ENCODE peak calls at places on chromosomes 4 and X, in four cellular contexts. D, V, R and E are unnamed samples.
A peak's percentile ranks its signal among the peaks of the same experiment; 100 is the strongest.

GRCh38 chr4:119313237-119313636 is 8.7 kb downstream of the FABP2 start:
- DNase-seq in D (no peak), V (no peak), R (no peak), E (no peak)

GRCh38 chr4:67928547-67928946 is 34.7 kb downstream of the TMPRSS11A start:
- DNase-seq in V (peak; percentile 9), D (no peak), R (peak; percentile 7), E (no peak)

GRCh38 chrX:599837-600715 is 30.5 kb upstream of the SHOX start:
- DNase-seq in R (no peak), V (no peak), D (no peak), E (no peak)

GRCh38 chr4:159197260-159197884 is 94.5 kb downstream of the RAPGEF2 start:
- DNase-seq in D (no peak), R (no peak), V (no peak), E (no peak)

GRCh38 chrX:1601768-1602085 is 10.3 kb downstream of the AKAP17A start:
- DNase-seq in R (no peak), D (no peak), V (no peak), E (no peak)

GRCh38 chrX:133254666-133255065 is 36.5 kb upstream of the TFDP3 start:
- DNase-seq in V (no peak), D (peak; percentile 20), R (no peak), E (no peak)

GRCh38 chrX:22526339-22526738 is 253.6 kb downstream of the CBLL2 start:
- DNase-seq in R (peak; percentile 51), D (no peak), V (no peak), E (peak; percentile 8)

GRCh38 chr4:131566026-131566425 is 1583.1 kb upstream of the PCDH10 start:
- DNase-seq in D (no peak), R (no peak), V (no peak), E (no peak)

GRCh38 chrX:40434947-40435346 is 145.8 kb upstream of the ATP6AP2 start:
- DNase-seq in V (peak; percentile 79), R (no peak), D (no peak), E (no peak)

GRCh38 chrX:13506574-13506973 is 62.8 kb upstream of the EGFL6 start:
- DNase-seq in V (peak; percentile 66), R (peak; percentile 28), D (peak; percentile 2), E (no peak)

GRCh38 chr4:827209-828081 is 1.5 kb upstream of the CPLX1 start:
- DNase-seq in R (no peak), D (no peak), V (no peak), E (no peak)

GRCh38 chr4:42404001-42404400 is 6.7 kb downstream of the SHISA3 start:
- DNase-seq in R (no peak), V (no peak), D (no peak), E (no peak)

GRCh38 chr4:110155632-110156031 is 42.8 kb downstream of the ELOVL6 start:
- DNase-seq in V (no peak), D (no peak), R (no peak), E (no peak)

GRCh38 chrX:154362085-154362742 is 12.2 kb downstream of the FLNA start:
- DNase-seq in R (no peak), V (no peak), D (no peak), E (no peak)

GRCh38 chrX:100649550-100650356 is 5.8 kb downstream of the SRPX2 start:
- DNase-seq in V (no peak), R (no peak), D (peak; percentile 90), E (no peak)

GRCh38 chr4:6416518-6417286 is 55.7 kb downstream of the PPP2R2C start:
- DNase-seq in R (no peak), D (no peak), V (no peak), E (no peak)

GRCh38 chrX:98371994-98372393 is 1488.3 kb downstream of the RPA4 start:
- DNase-seq in R (no peak), V (no peak), D (no peak), E (no peak)

GRCh38 chr4:184387351-184387750 is 87.0 kb downstream of the IRF2 start:
- DNase-seq in D (no peak), V (no peak), R (no peak), E (no peak)

GRCh38 chrX:101395789-101396188 is 5.0 kb downstream of the RPL36A start:
- DNase-seq in V (no peak), R (no peak), D (peak; percentile 6), E (no peak)

GRCh38 chr4:69503558-69503957 is 7.9 kb upstream of the UGT2B4 start:
- DNase-seq in V (no peak), D (no peak), R (no peak), E (no peak)

GRCh38 chr4:52976523-52977230 is 114.6 kb downstream of the RASL11B start:
- DNase-seq in V (no peak), D (no peak), R (no peak), E (no peak)

GRCh38 chr4:84263415-84263814 is 235.7 kb downstream of the NKX6-1 start:
- DNase-seq in V (no peak), R (no peak), D (no peak), E (no peak)

GRCh38 chr4:26299254-26299882 is 21.4 kb upstream of the RBPJ start:
- DNase-seq in V (no peak), D (no peak), R (no peak), E (no peak)

GRCh38 chr4:96473246-96473645 is 633.4 kb downstream of the PDHA2 start:
- DNase-seq in R (no peak), V (peak; percentile 4), D (no peak), E (no peak)

GRCh38 chr4:56048621-56049427 is 100.1 kb downstream of the CEP135 start:
- DNase-seq in D (no peak), V (peak; percentile 75), R (peak; percentile 29), E (no peak)

GRCh38 chr4:56050584-56050983 is 101.8 kb downstream of the CEP135 start:
- DNase-seq in V (no peak), D (no peak), R (no peak), E (no peak)

GRCh38 chr4:56051710-56052075 is 102.9 kb downstream of the CEP135 start:
- DNase-seq in D (no peak), R (no peak), V (no peak), E (no peak)

GRCh38 chr4:56051049-56051709 is 102.4 kb downstream of the CEP135 start:
- DNase-seq in D (no peak), V (no peak), R (no peak), E (no peak)

GRCh38 chr4:56049428-56050212 is 100.9 kb downstream of the CEP135 start:
- DNase-seq in D (no peak), R (peak; percentile 19), V (peak; percentile 16), E (no peak)
- H3K27me3 ChIP-seq in D (peaks cover 3% of the 10 kb centered on the region), R (no peaks in the 10 kb centered on the region), V (peaks cover 16% of the 10 kb centered on the region), E (no peaks in the 10 kb centered on the region)

DNA sequence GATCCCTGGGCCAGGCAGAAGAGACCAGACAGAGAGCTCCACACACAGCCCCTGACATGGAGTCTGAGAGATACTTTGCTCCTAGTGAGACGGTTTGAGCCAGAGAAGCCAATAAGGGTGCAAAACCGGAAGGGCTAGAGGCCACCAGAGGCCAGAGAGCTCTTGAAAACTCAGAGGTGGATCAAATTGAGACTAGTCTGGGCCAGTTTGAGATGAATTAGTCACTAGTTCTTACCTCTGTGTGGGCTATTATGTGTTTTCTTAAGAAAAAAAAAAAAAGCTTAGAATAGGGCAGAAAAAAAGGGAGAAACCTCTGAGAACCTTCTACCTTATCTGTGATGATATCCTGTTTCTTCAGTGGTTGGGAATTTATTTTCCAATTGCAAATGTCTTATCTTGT is 110.4 kb upstream of the EDNRA start:
- DNase-seq in R (no peak), D (no peak), V (no peak), E (no peak)
- TF ChIP-seq TCF7L2 in R (no peak), D (no peak), V (no peak), E (no peak)

GRCh38 chr4:185508162-185508561 is 27.1 kb downstream of the PDLIM3 start:
- DNase-seq in D (peak; percentile 54), R (peak; percentile 18), V (no peak), E (no peak)
- TF ChIP-seq REST in D (no peak), R (no peak), V (no peak), E (no peak)

DNA sequence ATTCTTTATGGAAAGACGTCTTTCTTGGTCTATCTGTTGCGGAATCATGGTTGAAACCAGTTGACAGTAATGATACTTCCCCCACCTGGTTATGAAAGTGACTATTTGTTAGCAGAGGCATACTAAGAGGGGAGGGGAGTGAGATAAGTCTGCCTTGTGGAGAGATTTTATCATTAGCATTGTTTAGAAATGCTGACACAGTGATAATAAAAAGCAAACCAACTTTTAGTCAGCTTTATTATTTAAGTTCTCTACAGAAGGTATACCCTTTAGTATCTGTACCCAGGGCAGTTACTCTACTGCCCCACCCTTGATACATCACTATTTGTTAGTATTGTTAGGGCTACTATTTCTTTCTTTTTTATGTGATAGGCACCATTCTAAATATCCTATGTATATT is 26.9 kb upstream of the IL1RAPL2 start:
- DNase-seq in D (no peak), V (no peak), R (no peak), E (no peak)
- H3K27me3 ChIP-seq in D (no peaks in the 10 kb centered on the region), V (no peaks in the 10 kb centered on the region), R (no peaks in the 10 kb centered on the region), E (no peaks in the 10 kb centered on the region)

GRCh38 chr4:188429965-188430364 is 290.7 kb downstream of the TRIML1 start:
- DNase-seq in V (no peak), R (no peak), D (no peak), E (no peak)
- TF ChIP-seq TCF7L2 in V (no peak), R (no peak), D (no peak), E (no peak)